ENCODE peak calls at places on chromosomes 13 and 19, in eight cellular contexts. F is CD8-positive, alpha-beta T cell; B is right lobe of liver; Y is PC-9; N is thoracic aorta; K is testis; J is heart right ventricle; I is osteoblast. G is an unnamed sample.

GRCh38 chr19:47681936-47682335 is 31.3 kb upstream of the EHD2 start:
- DNase-seq in I (peak; percentile 25), J (no peak), K (no peak), Y (no peak), F (no peak), N (no peak), B (no peak), G (no peak)

GRCh38 chr19:36113895-36114762 is 546 bp downstream of the POLR2I start:
- DNase-seq in I (peak; percentile 85), K (peak; percentile 32), N (no peak), F (no peak), J (peak; percentile 38), B (no peak), Y (peak; percentile 33), G (no peak)

GRCh38 chr13:111590796-111591195 is 270.4 kb downstream of the TEX29 start:
- DNase-seq in I (no peak), N (no peak), F (no peak), J (no peak), K (no peak), B (no peak), Y (no peak), G (no peak)

GRCh38 chr19:50478901-50479715 is 2.5 kb upstream of the GARIN5A start:
- DNase-seq in I (peak; percentile 97), N (no peak), F (no peak), J (no peak), K (no peak), Y (no peak), B (peak; percentile 48), G (no peak)

GRCh38 chr19:50333737-50334617 is 4.8 kb upstream of the KCNC3 start:
- DNase-seq in J (peak; percentile 63), Y (peak; percentile 85), B (peak; percentile 82), I (peak; percentile 100), K (peak; percentile 80), N (no peak), F (peak; percentile 82), G (no peak)

GRCh38 chr19:27744926-27745844 is 1467.8 kb downstream of the UQCRFS1 start:
- DNase-seq in F (no peak), B (no peak), K (no peak), N (no peak), J (no peak), Y (no peak), I (no peak), G (no peak)

GRCh38 chr13:110644892-110645521 is 29.7 kb downstream of the NAXD start:
- DNase-seq in J (peak; percentile 62), Y (no peak), I (peak; percentile 99), K (peak; percentile 74), B (peak; percentile 89), F (peak; percentile 42), N (no peak), G (peak; percentile 68)

GRCh38 chr19:9406798-9407352 is 28.5 kb downstream of the ZNF266 start:
- DNase-seq in B (peak; percentile 64), J (peak; percentile 84), I (peak; percentile 93), N (no peak), Y (peak; percentile 74), F (peak; percentile 12), K (peak; percentile 96), G (peak; percentile 56)

GRCh38 chr13:85254641-85255040 is 544.6 kb downstream of the SLITRK6 start:
- DNase-seq in J (no peak), Y (no peak), K (no peak), N (no peak), I (no peak), B (no peak), F (no peak), G (no peak)

GRCh38 chr13:106117035-106117434 is 418.4 kb downstream of the EFNB2 start:
- DNase-seq in N (no peak), I (no peak), K (no peak), F (no peak), Y (no peak), B (no peak), J (no peak), G (no peak)

GRCh38 chr19:45568732-45569131 is 15.9 kb downstream of the OPA3 start:
- DNase-seq in J (no peak), B (no peak), K (no peak), F (no peak), I (peak; percentile 86), N (no peak), Y (no peak), G (no peak)

GRCh38 chr13:79869326-79869725 is 388.4 kb downstream of the NDFIP2 start:
- DNase-seq in N (no peak), F (no peak), Y (peak; percentile 32), B (no peak), K (no peak), J (no peak), I (no peak), G (no peak)

GRCh38 chr13:71865858-71866172 is 1.2 kb downstream of the DACH1 start:
- DNase-seq in I (peak; percentile 69), K (no peak), F (no peak), J (peak; percentile 15), N (no peak), B (peak; percentile 55), Y (no peak), G (no peak)

GRCh38 chr19:55179570-55180484 is at the start of gene SYT5:
- DNase-seq in N (no peak), J (no peak), B (no peak), I (peak; percentile 96), Y (no peak), K (peak; percentile 43), F (peak; percentile 69), G (peak; percentile 43)

GRCh38 chr19:35959968-35960320 is 23.8 kb downstream of the LRFN3 start:
- DNase-seq in I (peak; percentile 1), J (no peak), F (no peak), N (no peak), K (no peak), B (no peak), Y (no peak), G (no peak)

GRCh38 chr19:48926909-48927308 is 6.6 kb upstream of the DHDH start:
- DNase-seq in N (peak; percentile 67), B (no peak), K (peak; percentile 55), I (peak; percentile 97), Y (peak; percentile 39), J (peak; percentile 48), F (no peak), G (no peak)

GRCh38 chr19:8487137-8487851 is 15.1 kb downstream of the PRAM1 start:
- DNase-seq in I (no peak), J (no peak), K (peak; percentile 34), F (peak; percentile 67), N (no peak), B (no peak), Y (no peak), G (peak; percentile 86)

GRCh38 chr19:42985588-42985987 is 40.7 kb downstream of the PSG11 start:
- DNase-seq in B (no peak), N (no peak), K (no peak), J (no peak), Y (no peak), I (no peak), F (no peak), G (no peak)

GRCh38 chr19:19900124-19900523 is 622 bp upstream of the ZNF93 start:
- DNase-seq in I (peak; percentile 17), F (no peak), B (no peak), Y (no peak), J (no peak), N (no peak), K (no peak), G (no peak)

GRCh38 chr13:80712026-80712425 is 371.1 kb upstream of the SPRY2 start:
- DNase-seq in I (no peak), F (no peak), B (no peak), Y (no peak), K (no peak), J (no peak), N (no peak), G (no peak)

GRCh38 chr13:82330499-82330898 is 1551.8 kb downstream of the SLITRK1 start:
- DNase-seq in Y (no peak), B (no peak), N (no peak), J (no peak), F (no peak), I (no peak), K (peak; percentile 21), G (no peak)

GRCh38 chr13:102597029-102598015 is 536 bp downstream of the TPP2 start:
- DNase-seq in I (peak; percentile 66), B (peak; percentile 62), F (peak; percentile 25), N (no peak), K (peak; percentile 32), Y (peak; percentile 6), J (peak; percentile 14), G (peak; percentile 26)
- H3K4me1 ChIP-seq in I (peaks cover 20% of the 10 kb centered on the region), B (peaks cover 46% of the 10 kb centered on the region), F (peaks cover 43% of the 10 kb centered on the region), N (peaks cover 26% of the 10 kb centered on the region), K (peaks cover 17% of the 10 kb centered on the region), Y (peaks cover 35% of the 10 kb centered on the region), J (peaks cover 39% of the 10 kb centered on the region), G (peaks cover 80% of the 10 kb centered on the region)

DNA sequence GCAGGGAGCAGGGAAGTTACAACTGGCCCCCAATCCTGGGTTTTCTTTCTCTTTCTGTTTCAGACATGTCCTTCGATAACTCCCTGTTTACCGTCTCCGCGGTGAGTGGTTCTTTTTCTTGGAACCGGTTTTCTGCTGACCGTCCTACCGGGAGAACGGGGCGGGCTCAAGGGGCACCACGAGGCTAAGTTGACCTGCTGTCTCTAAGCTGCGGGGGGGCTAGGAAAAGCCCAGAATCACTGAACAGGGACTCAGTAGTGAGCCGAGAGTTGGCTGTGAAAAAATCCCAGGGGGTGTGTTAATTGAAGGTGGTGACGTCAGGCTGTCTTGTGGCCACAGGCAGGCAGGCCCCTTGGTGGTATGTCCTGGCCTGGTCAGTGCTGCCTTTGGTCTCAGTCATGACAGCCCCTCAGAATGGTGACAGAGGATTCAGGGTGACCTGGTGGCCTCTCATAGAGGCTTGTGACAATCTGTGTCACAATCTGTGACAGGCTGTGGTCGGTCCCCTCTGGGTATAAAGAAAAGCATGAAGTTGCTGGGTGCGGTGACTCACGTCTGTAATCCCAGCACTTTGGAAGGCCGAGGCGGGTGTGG is 8.1 kb upstream of the CARM1 start:
- DNase-seq in F (no peak), B (no peak), K (peak; percentile 56), N (no peak), Y (peak; percentile 53), J (no peak), I (peak; percentile 89), G (no peak)
- H3K4me3 ChIP-seq in F (no peak overlapping the region), B (no peak overlapping the region), K (no peak overlapping the region), N (peak overlapping the region; percentile 53), Y (no peak overlapping the region), J (no peak overlapping the region), I (peak overlapping the region; percentile 62), G (no peak overlapping the region)

GRCh38 chr19:576768-577438 is 4.5 kb downstream of the BSG start:
- DNase-seq in K (no peak), N (no peak), F (no peak), B (peak; percentile 47), Y (no peak), I (no peak), J (no peak), G (no peak)
- H3K27ac ChIP-seq in K (no peak overlapping the region), N (no peak overlapping the region), F (no peak overlapping the region), B (no peak overlapping the region), Y (peak overlapping the region; percentile 49), I (peak overlapping the region; percentile 41), J (peak overlapping the region; percentile 98), G (no peak overlapping the region)

DNA sequence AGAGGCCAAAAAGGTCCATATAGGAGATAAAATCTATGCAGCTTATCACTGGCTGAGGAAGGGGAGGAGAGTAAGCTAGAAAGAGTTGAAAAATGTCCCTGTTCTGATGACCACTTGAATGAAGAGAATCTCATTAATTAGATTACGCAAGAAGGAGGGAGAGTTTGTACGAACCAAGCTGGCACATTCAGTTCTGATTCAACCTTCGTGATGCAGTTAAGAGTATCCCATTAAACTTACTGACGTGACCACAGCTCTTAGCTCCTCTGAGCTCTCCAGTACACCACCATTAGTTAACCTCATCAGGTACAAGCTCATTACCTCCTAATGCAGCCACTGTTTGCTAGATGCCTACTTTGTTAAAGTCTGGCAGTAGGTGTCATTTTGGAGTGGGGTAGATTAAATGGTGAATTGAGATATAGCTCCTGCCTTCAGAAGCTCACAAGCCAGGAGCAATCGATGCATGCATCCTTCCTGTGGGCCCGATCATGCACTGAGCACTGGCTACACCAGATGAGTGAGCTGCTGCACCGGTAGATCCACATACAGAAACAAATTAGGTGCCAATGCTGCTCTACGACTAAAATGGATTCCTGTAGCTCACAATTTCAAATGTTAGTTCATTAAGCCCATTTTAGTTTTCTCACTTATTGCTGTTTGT is 458.3 kb downstream of the COG6 start:
- DNase-seq in J (no peak), F (no peak), B (no peak), I (no peak), Y (no peak), K (no peak), N (no peak), G (no peak)
- H3K4me1 ChIP-seq in J (peaks cover 7% of the 10 kb centered on the region), F (no peaks in the 10 kb centered on the region), B (peaks cover 5% of the 10 kb centered on the region), I (peaks cover 26% of the 10 kb centered on the region), Y (peaks cover 27% of the 10 kb centered on the region), K (no peaks in the 10 kb centered on the region), N (peaks cover 9% of the 10 kb centered on the region), G (peaks cover 16% of the 10 kb centered on the region)

G was measured in CD4-positive, CD25-positive, alpha-beta regulatory T cell.